ENCODE peak calls at places on chromosomes 6 and 20, in seven cellular contexts. Z, Q, D, S, V, B and Y are unnamed samples.

GRCh38 chr20:62165762-62166399 is 16.9 kb upstream of the MTG2 start:
- DNase-seq in Z (no peak), Q (no peak), D (peak; percentile 48), S (no peak), V (no peak), B (no peak), Y (no peak)

GRCh38 chr6:127737768-127738167 is 160.8 kb downstream of the C6orf58 start:
- DNase-seq in Z (no peak), Q (no peak), D (no peak), S (no peak), V (peak; percentile 8), B (no peak), Y (no peak)

GRCh38 chr6:83808005-83808404 is 45.2 kb upstream of the RIPPLY2 start:
- DNase-seq in Z (no peak), Q (no peak), D (no peak), S (no peak), V (no peak), B (no peak), Y (no peak)

GRCh38 chr20:11305406-11305805 is 612.3 kb upstream of the BTBD3 start:
- DNase-seq in Z (no peak), Q (no peak), D (no peak), S (no peak), V (peak; percentile 5), B (no peak), Y (no peak)

GRCh38 chr6:12238191-12238590 is 52.0 kb upstream of the EDN1 start:
- DNase-seq in Z (no peak), Q (no peak), D (no peak), S (no peak), V (no peak), B (no peak), Y (no peak)

GRCh38 chr6:154457881-154458284 is 52.6 kb downstream of the CNKSR3 start:
- DNase-seq in Z (no peak), Q (no peak), D (no peak), S (peak; percentile 24), V (no peak), B (no peak), Y (no peak)

GRCh38 chr20:37564016-37564387 is 36.3 kb upstream of the BLCAP start:
- DNase-seq in Z (no peak), Q (no peak), D (no peak), S (no peak), V (no peak), B (no peak), Y (no peak)

GRCh38 chr6:125015152-125015551 is 52.9 kb downstream of the RNF217 start:
- DNase-seq in Z (no peak), Q (no peak), D (no peak), S (no peak), V (no peak), B (no peak), Y (no peak)

GRCh38 chr6:104579464-104579863 is 280.3 kb downstream of the HACE1 start:
- DNase-seq in Z (no peak), Q (no peak), D (no peak), S (no peak), V (no peak), B (no peak), Y (no peak)

GRCh38 chr6:111098597-111098996 is 11.3 kb downstream of the SLC16A10 start:
- DNase-seq in Z (no peak), Q (no peak), D (no peak), S (no peak), V (no peak), B (no peak), Y (no peak)

GRCh38 chr6:21666200-21666671 is 72.7 kb downstream of the SOX4 start:
- DNase-seq in Z (no peak), Q (no peak), D (peak; percentile 74), S (peak; percentile 58), V (no peak), B (no peak), Y (no peak)

GRCh38 chr20:24151621-24152020 is 163.0 kb upstream of the GGTLC1 start:
- DNase-seq in Z (no peak), Q (no peak), D (no peak), S (no peak), V (no peak), B (no peak), Y (no peak)

GRCh38 chr20:44532248-44532980 is 10.5 kb upstream of the SERINC3 start:
- DNase-seq in Z (no peak), Q (no peak), D (no peak), S (no peak), V (no peak), B (no peak), Y (no peak)

DNA sequence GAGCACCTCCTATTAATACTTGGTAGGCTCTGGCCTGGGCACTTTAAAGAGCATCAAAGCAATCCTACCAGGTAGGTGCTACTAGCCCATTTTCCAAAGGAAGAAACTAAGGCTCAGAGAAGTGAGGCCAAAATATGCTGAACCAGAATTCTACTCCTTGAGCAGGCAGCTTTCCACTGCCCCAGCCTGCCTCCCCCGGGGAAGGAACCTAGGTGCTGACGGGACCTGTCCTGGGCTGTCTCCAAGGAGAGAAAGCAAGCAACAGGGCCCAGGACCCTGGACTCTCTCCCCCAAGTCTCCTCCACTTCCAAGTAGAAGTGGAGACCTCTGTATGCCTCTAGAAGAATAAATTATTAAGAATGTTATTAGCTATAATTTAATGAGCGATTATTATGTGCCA is 159.6 kb downstream of the MRPL14 start:
- DNase-seq in Z (no peak), Q (no peak), D (no peak), S (peak; percentile 11), V (no peak), B (no peak), Y (no peak)
- TF ChIP-seq POLR2A in Z (no peak), Q (no peak), D (no peak), S (no peak), V (no peak), B (no peak), Y (no peak)

GRCh38 chr6:28160233-28160632 is 18.6 kb downstream of the ZKSCAN8 start:
- DNase-seq in Z (no peak), Q (no peak), D (no peak), S (no peak), V (no peak), B (no peak), Y (no peak)

GRCh38 chr6:28159029-28159607 is 17.4 kb downstream of the ZKSCAN8 start:
- DNase-seq in Z (no peak), Q (no peak), D (no peak), S (no peak), V (no peak), B (no peak), Y (no peak)

GRCh38 chr6:28165566-28165965 is 23.9 kb downstream of the ZKSCAN8 start:
- DNase-seq in Z (no peak), Q (no peak), D (no peak), S (no peak), V (no peak), B (no peak), Y (no peak)

GRCh38 chr6:28158318-28158717 is 16.6 kb downstream of the ZKSCAN8 start:
- DNase-seq in Z (no peak), Q (no peak), D (no peak), S (no peak), V (no peak), B (no peak), Y (no peak)

DNA sequence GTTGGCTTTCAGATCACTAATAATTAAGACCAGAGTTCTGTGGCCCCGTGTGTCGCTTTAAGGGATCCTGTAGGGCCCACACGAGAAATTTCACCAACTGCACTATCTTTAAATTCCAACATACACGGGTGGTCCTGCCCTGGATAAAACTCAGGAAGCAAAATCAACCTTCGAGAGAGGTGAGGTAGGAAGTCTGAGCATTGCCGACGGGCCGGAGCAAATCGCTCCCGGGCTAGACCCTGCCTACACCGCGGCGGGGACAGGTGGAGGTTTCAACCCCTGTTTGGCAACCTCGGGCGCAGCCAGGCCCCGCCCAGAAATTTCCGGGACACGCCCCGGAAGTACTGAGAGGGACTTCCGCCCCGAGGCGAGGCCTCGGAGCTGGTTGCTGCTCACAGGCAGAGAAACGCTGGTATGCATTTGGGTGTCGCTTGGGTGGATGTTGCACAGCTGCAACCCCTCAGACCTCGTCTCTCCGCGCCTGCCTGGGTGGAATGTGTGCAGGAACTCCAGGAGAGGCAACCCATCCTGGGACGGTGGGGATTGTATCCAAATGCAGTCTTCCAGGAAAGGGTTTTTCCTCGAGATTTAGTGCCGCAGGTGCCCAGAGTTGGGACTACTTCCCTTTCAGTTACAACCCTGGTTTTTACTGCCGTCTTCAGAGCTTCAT is 19.9 kb downstream of the ZKSCAN8 start:
- DNase-seq in Z (no peak), Q (peak; percentile 92), D (peak; percentile 96), S (peak; percentile 22), V (peak; percentile 68), B (peak; percentile 70), Y (peak; percentile 41)
- TF ChIP-seq POLR2A in Z (no peak), Q (peak; percentile 92), D (no peak), S (no peak), V (peak; percentile 37), B (peak; percentile 44), Y (peak; percentile 62)

GRCh38 chr6:116166369-116166768 is 40.4 kb upstream of the COL10A1 start:
- DNase-seq in Z (no peak), Q (no peak), D (no peak), S (no peak), V (no peak), B (no peak), Y (no peak)

GRCh38 chr6:116168148-116168547 is 42.2 kb upstream of the COL10A1 start:
- DNase-seq in Z (no peak), Q (no peak), D (no peak), S (no peak), V (no peak), B (no peak), Y (no peak)

GRCh38 chr6:116169880-116170279 is 43.9 kb upstream of the COL10A1 start:
- DNase-seq in Z (no peak), Q (no peak), D (no peak), S (no peak), V (no peak), B (no peak), Y (no peak)

GRCh38 chr6:116170358-116171057 is 44.6 kb upstream of the COL10A1 start:
- DNase-seq in Z (no peak), Q (no peak), D (no peak), S (no peak), V (no peak), B (no peak), Y (no peak)

GRCh38 chr6:116165596-116165995 is 39.7 kb upstream of the COL10A1 start:
- DNase-seq in Z (no peak), Q (no peak), D (no peak), S (no peak), V (no peak), B (no peak), Y (no peak)
- TF ChIP-seq POLR2A in Z (no peak), Q (no peak), D (no peak), S (no peak), V (no peak), B (no peak), Y (no peak)

DNA sequence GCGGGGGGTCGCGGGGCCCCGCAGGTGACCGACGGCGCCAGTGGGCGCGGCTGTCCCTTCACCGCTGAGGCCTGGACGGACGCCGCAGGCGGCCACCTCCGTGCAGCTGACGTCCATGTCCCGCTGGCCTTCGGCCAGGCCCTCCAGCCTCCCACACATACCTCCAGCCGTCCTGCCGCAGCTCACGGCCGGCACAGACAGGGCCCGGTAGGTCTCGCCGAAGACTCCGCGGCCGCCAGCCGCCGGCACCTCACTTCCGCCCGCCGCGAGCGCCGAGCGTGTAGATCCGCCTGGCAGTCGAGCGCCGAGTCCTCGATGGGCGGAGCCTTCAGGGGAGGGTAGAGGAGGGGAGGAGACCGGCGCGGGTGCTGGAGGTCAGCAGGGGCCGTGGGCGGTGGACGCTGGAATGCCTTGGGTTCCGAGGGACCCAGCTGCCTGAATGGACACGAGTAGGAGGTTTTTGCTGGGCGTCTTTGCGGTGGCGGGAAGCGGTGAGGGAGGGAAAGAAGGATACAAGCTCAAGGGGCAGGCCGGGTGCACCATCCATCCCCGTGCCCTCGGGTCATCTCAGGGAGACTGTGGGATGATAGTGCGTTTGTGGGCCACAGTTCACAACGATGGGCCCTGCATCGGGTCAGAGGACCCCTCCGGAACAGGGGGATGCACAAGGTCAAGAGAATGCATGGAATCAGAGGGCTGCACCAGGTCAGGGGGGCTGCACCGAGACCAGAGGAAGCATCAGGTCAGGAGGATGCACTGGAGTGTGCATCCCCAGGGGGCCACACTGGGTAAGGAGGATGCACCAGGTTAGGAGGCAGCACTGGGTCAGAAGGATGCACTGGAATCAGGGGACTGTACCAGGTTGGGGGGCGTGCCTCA is at the start of gene EXOC2:
- DNase-seq in Z (peak; percentile 47), Q (peak; percentile 93), D (peak; percentile 98), S (peak; percentile 60), V (peak; percentile 74), B (peak; percentile 85), Y (peak; percentile 77)
- TF ChIP-seq POLR2A in Z (peak; percentile 40), Q (peak; percentile 81), D (peak; percentile 45), S (no peak), V (no peak), B (peak; percentile 67), Y (peak; percentile 70)